ENCODE peak calls at places on chromosomes 4 and X, in eight cellular contexts. One of them, this sample, is unnamed.

GRCh38 chr4:145815626-145816025 is 123.0 kb downstream of the ZNF827 start:
- DNase-seq in NCI-H774: no peak
- DNase-seq in astrocyte of the spinal cord: peak
- DNase-seq in NCI-H146: no peak
- DNase-seq in colonic mucosa: no peak
- DNase-seq in amygdala: no peak
- DNase-seq in activated gamma-delta T cell treated with Interleukin-2 at 50 U/mL for 16 hours: no peak
- DNase-seq in lower leg skin: no peak
- DNase-seq in this sample: no peak

GRCh38 chr4:24730256-24731001 is 64.9 kb upstream of the SOD3 start:
- DNase-seq in amygdala: peak
- DNase-seq in NCI-H146: no peak
- DNase-seq in activated gamma-delta T cell treated with Interleukin-2 at 50 U/mL for 16 hours: no peak
- DNase-seq in colonic mucosa: peak
- DNase-seq in lower leg skin: peak
- DNase-seq in NCI-H774: no peak
- DNase-seq in astrocyte of the spinal cord: peak
- DNase-seq in this sample: no peak

GRCh38 chr4:1033840-1034551 is 22.6 kb downstream of the FGFRL1 start:
- DNase-seq in astrocyte of the spinal cord: peak
- DNase-seq in lower leg skin: no peak
- DNase-seq in NCI-H774: no peak
- DNase-seq in activated gamma-delta T cell treated with Interleukin-2 at 50 U/mL for 16 hours: no peak
- DNase-seq in colonic mucosa: no peak
- DNase-seq in amygdala: peak
- DNase-seq in NCI-H146: no peak
- DNase-seq in this sample: no peak

GRCh38 chr4:153683763-153684181 is 308 bp upstream of the TLR2 start:
- DNase-seq in NCI-H146: no peak
- DNase-seq in NCI-H774: no peak
- DNase-seq in lower leg skin: no peak
- DNase-seq in colonic mucosa: no peak
- DNase-seq in activated gamma-delta T cell treated with Interleukin-2 at 50 U/mL for 16 hours: no peak
- DNase-seq in amygdala: no peak
- DNase-seq in astrocyte of the spinal cord: no peak
- DNase-seq in this sample: no peak

GRCh38 chr4:22500831-22501714 is 14.8 kb downstream of the ADGRA3 start:
- DNase-seq in amygdala: no peak
- DNase-seq in NCI-H774: no peak
- DNase-seq in colonic mucosa: peak
- DNase-seq in activated gamma-delta T cell treated with Interleukin-2 at 50 U/mL for 16 hours: no peak
- DNase-seq in NCI-H146: no peak
- DNase-seq in astrocyte of the spinal cord: peak
- DNase-seq in lower leg skin: no peak
- DNase-seq in this sample: no peak

GRCh38 chr4:16884673-16885460 is 13.6 kb downstream of the LDB2 start:
- DNase-seq in amygdala: no peak
- DNase-seq in astrocyte of the spinal cord: no peak
- DNase-seq in activated gamma-delta T cell treated with Interleukin-2 at 50 U/mL for 16 hours: no peak
- DNase-seq in colonic mucosa: no peak
- DNase-seq in NCI-H146: no peak
- DNase-seq in NCI-H774: no peak
- DNase-seq in lower leg skin: no peak
- DNase-seq in this sample: no peak

GRCh38 chr4:7788687-7789425 is 150.8 kb downstream of the AFAP1 start:
- DNase-seq in amygdala: no peak
- DNase-seq in NCI-H146: no peak
- DNase-seq in NCI-H774: no peak
- DNase-seq in activated gamma-delta T cell treated with Interleukin-2 at 50 U/mL for 16 hours: no peak
- DNase-seq in colonic mucosa: no peak
- DNase-seq in astrocyte of the spinal cord: no peak
- DNase-seq in lower leg skin: peak
- DNase-seq in this sample: no peak

GRCh38 chr4:74501579-74501978 is 56.6 kb downstream of the AREG start:
- DNase-seq in NCI-H146: no peak
- DNase-seq in amygdala: no peak
- DNase-seq in colonic mucosa: no peak
- DNase-seq in NCI-H774: no peak
- DNase-seq in activated gamma-delta T cell treated with Interleukin-2 at 50 U/mL for 16 hours: no peak
- DNase-seq in astrocyte of the spinal cord: peak
- DNase-seq in lower leg skin: no peak
- DNase-seq in this sample: no peak

GRCh38 chr4:90546114-90546513 is 418.9 kb downstream of the CCSER1 start:
- DNase-seq in amygdala: no peak
- DNase-seq in colonic mucosa: no peak
- DNase-seq in activated gamma-delta T cell treated with Interleukin-2 at 50 U/mL for 16 hours: no peak
- DNase-seq in NCI-H774: no peak
- DNase-seq in astrocyte of the spinal cord: no peak
- DNase-seq in lower leg skin: no peak
- DNase-seq in NCI-H146: no peak
- DNase-seq in this sample: no peak

GRCh38 chr4:53014881-53015280 is 152.8 kb downstream of the RASL11B start:
- DNase-seq in colonic mucosa: no peak
- DNase-seq in NCI-H146: no peak
- DNase-seq in lower leg skin: no peak
- DNase-seq in astrocyte of the spinal cord: no peak
- DNase-seq in activated gamma-delta T cell treated with Interleukin-2 at 50 U/mL for 16 hours: no peak
- DNase-seq in NCI-H774: no peak
- DNase-seq in amygdala: no peak
- DNase-seq in this sample: no peak

GRCh38 chr4:141275834-141276233 is 55.1 kb downstream of the ZNF330 start:
- DNase-seq in NCI-H146: no peak
- DNase-seq in colonic mucosa: no peak
- DNase-seq in lower leg skin: no peak
- DNase-seq in activated gamma-delta T cell treated with Interleukin-2 at 50 U/mL for 16 hours: no peak
- DNase-seq in NCI-H774: no peak
- DNase-seq in amygdala: no peak
- DNase-seq in astrocyte of the spinal cord: peak
- DNase-seq in this sample: no peak

GRCh38 chr4:73068496-73069337 is 799 bp downstream of the COX18 start:
- DNase-seq in lower leg skin: no peak
- DNase-seq in NCI-H146: peak
- DNase-seq in colonic mucosa: peak
- DNase-seq in NCI-H774: no peak
- DNase-seq in amygdala: no peak
- DNase-seq in activated gamma-delta T cell treated with Interleukin-2 at 50 U/mL for 16 hours: no peak
- DNase-seq in astrocyte of the spinal cord: peak
- DNase-seq in this sample: no peak

GRCh38 chr4:2871911-2872310 is 28.3 kb downstream of the ADD1 start:
- DNase-seq in colonic mucosa: no peak
- DNase-seq in NCI-H774: no peak
- DNase-seq in amygdala: no peak
- DNase-seq in lower leg skin: no peak
- DNase-seq in activated gamma-delta T cell treated with Interleukin-2 at 50 U/mL for 16 hours: no peak
- DNase-seq in astrocyte of the spinal cord: no peak
- DNase-seq in NCI-H146: no peak
- DNase-seq in this sample: no peak

GRCh38 chrX:7144126-7144525 is 3.4 kb upstream of the STS start:
- DNase-seq in astrocyte of the spinal cord: no peak
- DNase-seq in activated gamma-delta T cell treated with Interleukin-2 at 50 U/mL for 16 hours: no peak
- DNase-seq in lower leg skin: no peak
- DNase-seq in NCI-H774: no peak
- DNase-seq in colonic mucosa: no peak
- DNase-seq in NCI-H146: no peak
- DNase-seq in amygdala: no peak
- DNase-seq in this sample: no peak

GRCh38 chrX:13334491-13334890 is 14.6 kb upstream of the ATXN3L start:
- DNase-seq in lower leg skin: no peak
- DNase-seq in colonic mucosa: no peak
- DNase-seq in astrocyte of the spinal cord: no peak
- DNase-seq in amygdala: no peak
- DNase-seq in NCI-H774: no peak
- DNase-seq in activated gamma-delta T cell treated with Interleukin-2 at 50 U/mL for 16 hours: no peak
- DNase-seq in NCI-H146: no peak
- DNase-seq in this sample: no peak